ENCODE peak calls at places on chromosomes 13 and 19, in eight cellular contexts. L is GM04503; D is lower leg skin; C is activated naive CD4-positive, alpha-beta T cell treated with Interleukin-2 at 50 U/mL for 16 hours; S is fibroblast of lung; H is T1000; B is stimulated activated CD4-positive, alpha-beta T cell treated with anti-CD3 and anti-CD28 coated beads, Interleukin-12 subunit alpha, Interleukin-12 subunit beta, amount 100 ng/mL, for 48 hours; G is mammary epithelial cell. N is an unnamed sample.
A peak's percentile ranks its signal among the peaks of the same experiment; 100 is the strongest.

GRCh38 chr19:48499352-48500090 is 12.1 kb downstream of the LMTK3 start:
- DNase-seq in L (no peak), D (no peak), C (no peak), S (no peak), H (no peak), B (no peak), G (no peak), N (no peak)

GRCh38 chr19:16736709-16737108 is 17.1 kb downstream of the NWD1 start:
- DNase-seq in L (no peak), D (no peak), C (no peak), S (peak; percentile 10), H (no peak), B (no peak), G (no peak), N (no peak)

GRCh38 chr19:34351382-34351802 is 13.6 kb upstream of the GPI start:
- DNase-seq in L (no peak), D (no peak), C (no peak), S (no peak), H (no peak), B (no peak), G (no peak), N (peak; percentile 68)

GRCh38 chr19:12872941-12873890 is 8.0 kb downstream of the DNASE2 start:
- DNase-seq in L (no peak), D (no peak), C (peak; percentile 58), S (peak; percentile 3), H (no peak), B (peak; percentile 63), G (peak; percentile 75), N (peak; percentile 75)

GRCh38 chr13:80382576-80382975 is 41.6 kb upstream of the SPRY2 start:
- DNase-seq in L (no peak), D (no peak), C (no peak), S (no peak), H (no peak), B (no peak), G (no peak), N (no peak)

GRCh38 chr19:49084206-49085019 is 838 bp upstream of the SNRNP70 start:
- DNase-seq in L (no peak), D (no peak), C (no peak), S (no peak), H (no peak), B (no peak), G (no peak), N (no peak)

GRCh38 chr19:8395621-8396082 is 5.5 kb downstream of the RAB11B start:
- DNase-seq in L (no peak), D (no peak), C (no peak), S (no peak), H (no peak), B (no peak), G (no peak), N (no peak)

GRCh38 chr19:40945645-40946044 is 45.4 kb upstream of the CYP2B6 start:
- DNase-seq in L (no peak), D (no peak), C (no peak), S (no peak), H (no peak), B (no peak), G (no peak), N (no peak)

GRCh38 chr19:19539738-19540703 is 2.0 kb downstream of the CILP2 start:
- DNase-seq in L (no peak), D (peak; percentile 63), C (peak; percentile 64), S (peak; percentile 61), H (peak; percentile 27), B (peak; percentile 69), G (peak; percentile 25), N (peak; percentile 73)

GRCh38 chr13:50365683-50366391 is 350.6 kb downstream of the KCNRG start:
- DNase-seq in L (no peak), D (no peak), C (peak; percentile 69), S (peak; percentile 13), H (no peak), B (peak; percentile 60), G (peak; percentile 71), N (peak; percentile 60)

GRCh38 chr13:97267418-97268059 is 45.4 kb downstream of the MBNL2 start:
- DNase-seq in L (no peak), D (no peak), C (no peak), S (peak; percentile 44), H (no peak), B (no peak), G (no peak), N (no peak)

GRCh38 chr13:110944968-110945952 is 30.4 kb upstream of the ANKRD10 start:
- DNase-seq in L (no peak), D (no peak), C (no peak), S (no peak), H (no peak), B (no peak), G (no peak), N (no peak)

GRCh38 chr13:59874973-59875372 is 288.8 kb downstream of the DIAPH3 start:
- DNase-seq in L (no peak), D (no peak), C (no peak), S (no peak), H (no peak), B (no peak), G (no peak), N (no peak)

GRCh38 chr19:19461671-19462622 is 53.4 kb downstream of the TSSK6 start:
- DNase-seq in L (no peak), D (no peak), C (no peak), S (peak; percentile 44), H (no peak), B (no peak), G (no peak), N (no peak)

GRCh38 chr19:38284422-38284821 is 19.6 kb upstream of the C19orf33 start:
- DNase-seq in L (no peak), D (no peak), C (no peak), S (no peak), H (no peak), B (no peak), G (no peak), N (no peak)

GRCh38 chr13:50187352-50188029 is 172.2 kb downstream of the KCNRG start:
- DNase-seq in L (no peak), D (no peak), C (no peak), S (no peak), H (no peak), B (no peak), G (no peak), N (no peak)

GRCh38 chr19:3604987-3605343 is 1.7 kb downstream of the TBXA2R start:
- DNase-seq in L (no peak), D (no peak), C (no peak), S (no peak), H (no peak), B (no peak), G (no peak), N (no peak)

GRCh38 chr13:97883356-97883755 is 70.1 kb upstream of the IPO5 start:
- DNase-seq in L (no peak), D (no peak), C (no peak), S (peak; percentile 53), H (no peak), B (no peak), G (no peak), N (no peak)

GRCh38 chr19:7605490-7606222 is 10.0 kb downstream of the CAMSAP3 start:
- DNase-seq in L (no peak), D (no peak), C (peak; percentile 13), S (no peak), H (no peak), B (peak; percentile 44), G (peak; percentile 16), N (peak; percentile 35)

N was measured in activated CD4-positive, alpha-beta memory T cell treated with anti-CD3 and anti-CD28 coated beads, Interleukin-2, amount 10 ng/mL, durations not matched to agents 7 days and 5 days.